ENCODE peak calls at places on chromosomes 1 and 21, in nine cellular contexts. R is right cardiac atrium; B is NCI-H2081; Y is CD4-positive, alpha-beta memory T cell; L is 8988T; S is stimulated activated CD4-positive, alpha-beta T cell treated with anti-CD3 and anti-CD28 coated beads, Interleukin-1b, Interleukin-23, amount 100 ng/mL, for 1 hour; Q is cardiac fibroblast; W is amniotic stem cell; P is DMS53. V is an unnamed sample.

GRCh38 chr1:111140680-111140967 is 601 bp downstream of the CEPT1 start:
- DNase-seq in W (peak), Q (peak), Y (no peak), P (no peak), B (no peak), R (no peak), L (no peak), S (no peak), V (peak)

GRCh38 chr1:95467036-95467435 is 233.0 kb downstream of the RWDD3 start:
- DNase-seq in B (no peak), Q (no peak), P (peak), R (no peak), Y (no peak), L (no peak), W (no peak), S (no peak), V (no peak)

GRCh38 chr1:99943238-99943794 is 26.5 kb upstream of the SLC35A3 start:
- DNase-seq in Q (peak), R (no peak), Y (no peak), W (no peak), B (no peak), L (no peak), P (peak), S (no peak), V (no peak)

GRCh38 chr21:43209575-43210453 is 41.0 kb downstream of the CRYAA start:
- DNase-seq in P (peak), L (peak), W (no peak), Y (no peak), S (no peak), B (no peak), R (peak), Q (peak), V (no peak)

GRCh38 chr1:165895451-165895871 is 68.0 kb downstream of the UCK2 start:
- DNase-seq in B (no peak), R (no peak), Q (peak), L (no peak), P (no peak), W (no peak), Y (no peak), S (no peak), V (peak)

GRCh38 chr1:228012555-228012954 is 5.8 kb downstream of the WNT3A start:
- DNase-seq in W (no peak), P (no peak), L (no peak), R (no peak), B (no peak), Y (no peak), Q (no peak), S (no peak), V (no peak)

GRCh38 chr1:156926175-156926574 is 5.7 kb downstream of the LRRC71 start:
- DNase-seq in W (no peak), Q (peak), B (peak), P (peak), S (no peak), L (no peak), R (peak), Y (no peak), V (no peak)

GRCh38 chr21:15804247-15804985 is 74.6 kb downstream of the USP25 start:
- DNase-seq in P (no peak), Y (no peak), B (no peak), S (no peak), R (no peak), L (no peak), Q (no peak), W (no peak), V (no peak)

GRCh38 chr1:21449906-21450305 is 10.0 kb downstream of the NBPF3 start:
- DNase-seq in B (no peak), R (no peak), P (no peak), W (no peak), S (no peak), Y (no peak), L (no peak), Q (no peak), V (no peak)

GRCh38 chr1:26996024-26996423 is 2.5 kb downstream of the TRNP1 start:
- DNase-seq in Q (peak), R (no peak), S (no peak), L (no peak), Y (no peak), B (no peak), P (no peak), W (no peak), V (no peak)

GRCh38 chr1:40711465-40712404 is 20.2 kb downstream of the NFYC start:
- DNase-seq in Q (peak), Y (no peak), L (no peak), W (no peak), B (no peak), R (no peak), S (no peak), P (peak), V (no peak)

GRCh38 chr1:17893891-17894631 is 138.9 kb downstream of the ACTL8 start:
- DNase-seq in R (no peak), B (no peak), W (no peak), L (no peak), S (no peak), P (no peak), Q (no peak), Y (no peak), V (no peak)